ENCODE peak calls at places on chromosome 19, in nine cellular contexts. One of them, this sample, is unnamed.

GRCh38 chr19:47187797-47188196 is 43.2 kb downstream of the BBC3 start:
- DNase-seq in nephron progenitor cell: no peak
- DNase-seq in DMS 273 treated with DMSO at 0.1 percent for 48 hours: no peak
- DNase-seq in lower leg skin: no peak
- DNase-seq in choroid plexus epithelial cell: no peak
- DNase-seq in neuronal stem cell: no peak
- DNase-seq in H7: no peak
- DNase-seq in iris pigment epithelial cell: no peak
- DNase-seq in kidney glomerular epithelial cell: no peak
- DNase-seq in this sample: no peak

GRCh38 chr19:52961981-52962380 is 700 bp downstream of the ZNF816 start:
- DNase-seq in DMS 273 treated with DMSO at 0.1 percent for 48 hours: no peak
- DNase-seq in nephron progenitor cell: no peak
- DNase-seq in H7: peak
- DNase-seq in iris pigment epithelial cell: peak
- DNase-seq in choroid plexus epithelial cell: no peak
- DNase-seq in lower leg skin: no peak
- DNase-seq in neuronal stem cell: no peak
- DNase-seq in kidney glomerular epithelial cell: peak
- DNase-seq in this sample: no peak

GRCh38 chr19:35381926-35382325 is 11.1 kb downstream of the GPR42 start:
- DNase-seq in H7: no peak
- DNase-seq in choroid plexus epithelial cell: no peak
- DNase-seq in iris pigment epithelial cell: no peak
- DNase-seq in neuronal stem cell: no peak
- DNase-seq in lower leg skin: no peak
- DNase-seq in nephron progenitor cell: no peak
- DNase-seq in DMS 273 treated with DMSO at 0.1 percent for 48 hours: no peak
- DNase-seq in kidney glomerular epithelial cell: no peak
- DNase-seq in this sample: no peak

GRCh38 chr19:10356431-10356830 is 17.0 kb upstream of the ICAM3 start:
- DNase-seq in kidney glomerular epithelial cell: no peak
- DNase-seq in choroid plexus epithelial cell: no peak
- DNase-seq in iris pigment epithelial cell: no peak
- DNase-seq in neuronal stem cell: no peak
- DNase-seq in nephron progenitor cell: no peak
- DNase-seq in lower leg skin: no peak
- DNase-seq in H7: no peak
- DNase-seq in DMS 273 treated with DMSO at 0.1 percent for 48 hours: no peak
- DNase-seq in this sample: no peak

GRCh38 chr19:46748325-46749109 is 2.3 kb upstream of the STRN4 start:
- DNase-seq in neuronal stem cell: peak
- DNase-seq in choroid plexus epithelial cell: peak
- DNase-seq in DMS 273 treated with DMSO at 0.1 percent for 48 hours: no peak
- DNase-seq in kidney glomerular epithelial cell: peak
- DNase-seq in nephron progenitor cell: peak
- DNase-seq in H7: peak
- DNase-seq in lower leg skin: no peak
- DNase-seq in iris pigment epithelial cell: peak
- DNase-seq in this sample: peak

GRCh38 chr19:49809155-49809986 is 3.7 kb downstream of the FUZ start:
- DNase-seq in nephron progenitor cell: peak
- DNase-seq in DMS 273 treated with DMSO at 0.1 percent for 48 hours: no peak
- DNase-seq in H7: peak
- DNase-seq in iris pigment epithelial cell: peak
- DNase-seq in kidney glomerular epithelial cell: peak
- DNase-seq in lower leg skin: peak
- DNase-seq in choroid plexus epithelial cell: peak
- DNase-seq in neuronal stem cell: no peak
- DNase-seq in this sample: peak

GRCh38 chr19:23527797-23528196 is 132.5 kb upstream of the ZNF91 start:
- DNase-seq in lower leg skin: no peak
- DNase-seq in choroid plexus epithelial cell: no peak
- DNase-seq in DMS 273 treated with DMSO at 0.1 percent for 48 hours: no peak
- DNase-seq in neuronal stem cell: no peak
- DNase-seq in H7: no peak
- DNase-seq in iris pigment epithelial cell: peak
- DNase-seq in kidney glomerular epithelial cell: no peak
- DNase-seq in nephron progenitor cell: no peak
- DNase-seq in this sample: no peak

GRCh38 chr19:38686530-38686888 is 39.1 kb downstream of the ACTN4 start:
- DNase-seq in nephron progenitor cell: no peak
- DNase-seq in choroid plexus epithelial cell: no peak
- DNase-seq in H7: peak
- DNase-seq in iris pigment epithelial cell: no peak
- DNase-seq in DMS 273 treated with DMSO at 0.1 percent for 48 hours: no peak
- DNase-seq in neuronal stem cell: no peak
- DNase-seq in kidney glomerular epithelial cell: no peak
- DNase-seq in lower leg skin: no peak
- DNase-seq in this sample: no peak

GRCh38 chr19:16370671-16371391 is 46.2 kb downstream of the KLF2 start:
- DNase-seq in nephron progenitor cell: no peak
- DNase-seq in kidney glomerular epithelial cell: no peak
- DNase-seq in iris pigment epithelial cell: no peak
- DNase-seq in DMS 273 treated with DMSO at 0.1 percent for 48 hours: no peak
- DNase-seq in neuronal stem cell: no peak
- DNase-seq in H7: no peak
- DNase-seq in choroid plexus epithelial cell: no peak
- DNase-seq in lower leg skin: no peak
- DNase-seq in this sample: no peak

GRCh38 chr19:42078058-42078457 is 2.1 kb downstream of the ZNF574 start:
- DNase-seq in DMS 273 treated with DMSO at 0.1 percent for 48 hours: no peak
- DNase-seq in neuronal stem cell: no peak
- DNase-seq in choroid plexus epithelial cell: no peak
- DNase-seq in H7: no peak
- DNase-seq in lower leg skin: no peak
- DNase-seq in kidney glomerular epithelial cell: no peak
- DNase-seq in nephron progenitor cell: no peak
- DNase-seq in iris pigment epithelial cell: no peak
- DNase-seq in this sample: no peak

GRCh38 chr19:34276614-34277013 is 22.3 kb downstream of the GARRE1 start:
- DNase-seq in lower leg skin: no peak
- DNase-seq in nephron progenitor cell: no peak
- DNase-seq in H7: no peak
- DNase-seq in choroid plexus epithelial cell: no peak
- DNase-seq in iris pigment epithelial cell: no peak
- DNase-seq in neuronal stem cell: no peak
- DNase-seq in kidney glomerular epithelial cell: no peak
- DNase-seq in DMS 273 treated with DMSO at 0.1 percent for 48 hours: no peak
- DNase-seq in this sample: no peak

GRCh38 chr19:56133858-56134654 is 7.0 kb upstream of the ZNF444 start:
- DNase-seq in neuronal stem cell: no peak
- DNase-seq in DMS 273 treated with DMSO at 0.1 percent for 48 hours: no peak
- DNase-seq in lower leg skin: no peak
- DNase-seq in iris pigment epithelial cell: peak
- DNase-seq in H7: no peak
- DNase-seq in nephron progenitor cell: no peak
- DNase-seq in kidney glomerular epithelial cell: peak
- DNase-seq in choroid plexus epithelial cell: no peak
- DNase-seq in this sample: no peak

GRCh38 chr19:18433039-18433691 is 4.8 kb downstream of the ISYNA1 start:
- DNase-seq in lower leg skin: no peak
- DNase-seq in neuronal stem cell: no peak
- DNase-seq in DMS 273 treated with DMSO at 0.1 percent for 48 hours: no peak
- DNase-seq in nephron progenitor cell: peak
- DNase-seq in iris pigment epithelial cell: no peak
- DNase-seq in H7: peak
- DNase-seq in choroid plexus epithelial cell: no peak
- DNase-seq in kidney glomerular epithelial cell: no peak
- DNase-seq in this sample: peak

GRCh38 chr19:4139614-4140236 is 13.7 kb upstream of the CREB3L3 start:
- DNase-seq in iris pigment epithelial cell: peak
- DNase-seq in DMS 273 treated with DMSO at 0.1 percent for 48 hours: peak
- DNase-seq in neuronal stem cell: peak
- DNase-seq in H7: peak
- DNase-seq in kidney glomerular epithelial cell: peak
- DNase-seq in choroid plexus epithelial cell: peak
- DNase-seq in nephron progenitor cell: peak
- DNase-seq in lower leg skin: peak
- DNase-seq in this sample: peak

GRCh38 chr19:21693399-21693798 is 74.0 kb downstream of the ZNF100 start:
- DNase-seq in lower leg skin: no peak
- DNase-seq in choroid plexus epithelial cell: no peak
- DNase-seq in DMS 273 treated with DMSO at 0.1 percent for 48 hours: no peak
- DNase-seq in kidney glomerular epithelial cell: no peak
- DNase-seq in iris pigment epithelial cell: no peak
- DNase-seq in neuronal stem cell: no peak
- DNase-seq in nephron progenitor cell: no peak
- DNase-seq in H7: no peak
- DNase-seq in this sample: no peak

GRCh38 chr19:925087-925911 is 536 bp upstream of the ARID3A start:
- DNase-seq in H7: peak
- DNase-seq in choroid plexus epithelial cell: peak
- DNase-seq in neuronal stem cell: peak
- DNase-seq in lower leg skin: peak
- DNase-seq in DMS 273 treated with DMSO at 0.1 percent for 48 hours: peak
- DNase-seq in nephron progenitor cell: peak
- DNase-seq in kidney glomerular epithelial cell: peak
- DNase-seq in iris pigment epithelial cell: peak
- DNase-seq in this sample: peak

GRCh38 chr19:30450101-30450500 is 77.9 kb downstream of the ZNF536 start:
- DNase-seq in DMS 273 treated with DMSO at 0.1 percent for 48 hours: peak
- DNase-seq in lower leg skin: peak
- DNase-seq in H7: peak
- DNase-seq in choroid plexus epithelial cell: peak
- DNase-seq in iris pigment epithelial cell: peak
- DNase-seq in nephron progenitor cell: peak
- DNase-seq in kidney glomerular epithelial cell: peak
- DNase-seq in neuronal stem cell: peak
- DNase-seq in this sample: no peak

GRCh38 chr19:57241181-57241580 is 749 bp downstream of the ZNF805 start:
- DNase-seq in lower leg skin: no peak
- DNase-seq in neuronal stem cell: no peak
- DNase-seq in choroid plexus epithelial cell: peak
- DNase-seq in iris pigment epithelial cell: peak
- DNase-seq in kidney glomerular epithelial cell: no peak
- DNase-seq in H7: no peak
- DNase-seq in DMS 273 treated with DMSO at 0.1 percent for 48 hours: no peak
- DNase-seq in nephron progenitor cell: no peak
- DNase-seq in this sample: peak

GRCh38 chr19:41364546-41365391 is 820 bp upstream of the B9D2 start:
- DNase-seq in kidney glomerular epithelial cell: no peak
- DNase-seq in iris pigment epithelial cell: no peak
- DNase-seq in neuronal stem cell: no peak
- DNase-seq in H7: no peak
- DNase-seq in choroid plexus epithelial cell: peak
- DNase-seq in DMS 273 treated with DMSO at 0.1 percent for 48 hours: no peak
- DNase-seq in nephron progenitor cell: no peak
- DNase-seq in lower leg skin: no peak
- DNase-seq in this sample: no peak

GRCh38 chr19:58054792-58055482 is 4.1 kb upstream of the ZNF135 start:
- DNase-seq in DMS 273 treated with DMSO at 0.1 percent for 48 hours: no peak
- DNase-seq in neuronal stem cell: no peak
- DNase-seq in kidney glomerular epithelial cell: no peak
- DNase-seq in lower leg skin: no peak
- DNase-seq in nephron progenitor cell: no peak
- DNase-seq in H7: peak
- DNase-seq in choroid plexus epithelial cell: peak
- DNase-seq in iris pigment epithelial cell: peak
- DNase-seq in this sample: no peak

GRCh38 chr19:18364826-18365528 is 21.0 kb upstream of the GDF15 start:
- DNase-seq in DMS 273 treated with DMSO at 0.1 percent for 48 hours: peak
- DNase-seq in H7: peak
- DNase-seq in choroid plexus epithelial cell: peak
- DNase-seq in nephron progenitor cell: no peak
- DNase-seq in neuronal stem cell: no peak
- DNase-seq in kidney glomerular epithelial cell: peak
- DNase-seq in lower leg skin: peak
- DNase-seq in iris pigment epithelial cell: peak
- DNase-seq in this sample: peak

GRCh38 chr19:54947381-54947780 is at the start of gene NLRP7:
- DNase-seq in H7: peak
- DNase-seq in kidney glomerular epithelial cell: no peak
- DNase-seq in neuronal stem cell: no peak
- DNase-seq in nephron progenitor cell: no peak
- DNase-seq in iris pigment epithelial cell: no peak
- DNase-seq in DMS 273 treated with DMSO at 0.1 percent for 48 hours: no peak
- DNase-seq in lower leg skin: no peak
- DNase-seq in choroid plexus epithelial cell: no peak
- DNase-seq in this sample: no peak

GRCh38 chr19:38370299-38370698 is 4.1 kb upstream of the PSMD8 start:
- DNase-seq in neuronal stem cell: no peak
- DNase-seq in DMS 273 treated with DMSO at 0.1 percent for 48 hours: no peak
- DNase-seq in iris pigment epithelial cell: no peak
- DNase-seq in nephron progenitor cell: no peak
- DNase-seq in kidney glomerular epithelial cell: no peak
- DNase-seq in choroid plexus epithelial cell: no peak
- DNase-seq in H7: no peak
- DNase-seq in lower leg skin: no peak
- DNase-seq in this sample: no peak

GRCh38 chr19:11096210-11096841 is 7.1 kb downstream of the LDLR start:
- DNase-seq in iris pigment epithelial cell: peak
- DNase-seq in H7: no peak
- DNase-seq in choroid plexus epithelial cell: peak
- DNase-seq in kidney glomerular epithelial cell: peak
- DNase-seq in lower leg skin: no peak
- DNase-seq in neuronal stem cell: no peak
- DNase-seq in DMS 273 treated with DMSO at 0.1 percent for 48 hours: no peak
- DNase-seq in nephron progenitor cell: no peak
- DNase-seq in this sample: no peak

GRCh38 chr19:41386442-41386841 is 10.1 kb downstream of the TMEM91 start:
- DNase-seq in DMS 273 treated with DMSO at 0.1 percent for 48 hours: no peak
- DNase-seq in lower leg skin: no peak
- DNase-seq in H7: peak
- DNase-seq in kidney glomerular epithelial cell: no peak
- DNase-seq in neuronal stem cell: no peak
- DNase-seq in choroid plexus epithelial cell: peak
- DNase-seq in nephron progenitor cell: no peak
- DNase-seq in iris pigment epithelial cell: no peak
- DNase-seq in this sample: no peak

GRCh38 chr19:5913739-5914357 is at the start of gene CAPS:
- DNase-seq in iris pigment epithelial cell: peak
- DNase-seq in H7: no peak
- DNase-seq in lower leg skin: no peak
- DNase-seq in DMS 273 treated with DMSO at 0.1 percent for 48 hours: no peak
- DNase-seq in kidney glomerular epithelial cell: peak
- DNase-seq in choroid plexus epithelial cell: peak
- DNase-seq in neuronal stem cell: no peak
- DNase-seq in nephron progenitor cell: no peak
- DNase-seq in this sample: no peak

GRCh38 chr19:57171551-57172081 is 4.3 kb upstream of the DUXA start:
- DNase-seq in choroid plexus epithelial cell: peak
- DNase-seq in H7: peak
- DNase-seq in kidney glomerular epithelial cell: no peak
- DNase-seq in iris pigment epithelial cell: peak
- DNase-seq in lower leg skin: peak
- DNase-seq in nephron progenitor cell: peak
- DNase-seq in DMS 273 treated with DMSO at 0.1 percent for 48 hours: peak
- DNase-seq in neuronal stem cell: peak
- DNase-seq in this sample: peak

GRCh38 chr19:30318936-30319335 is 53.2 kb upstream of the ZNF536 start:
- DNase-seq in choroid plexus epithelial cell: no peak
- DNase-seq in H7: no peak
- DNase-seq in kidney glomerular epithelial cell: no peak
- DNase-seq in iris pigment epithelial cell: no peak
- DNase-seq in DMS 273 treated with DMSO at 0.1 percent for 48 hours: no peak
- DNase-seq in lower leg skin: no peak
- DNase-seq in neuronal stem cell: no peak
- DNase-seq in nephron progenitor cell: no peak
- DNase-seq in this sample: no peak

GRCh38 chr19:4083677-4084546 is 17.2 kb upstream of the ZBTB7A start:
- DNase-seq in H7: peak
- DNase-seq in iris pigment epithelial cell: no peak
- DNase-seq in choroid plexus epithelial cell: peak
- DNase-seq in kidney glomerular epithelial cell: no peak
- DNase-seq in DMS 273 treated with DMSO at 0.1 percent for 48 hours: no peak
- DNase-seq in neuronal stem cell: no peak
- DNase-seq in nephron progenitor cell: no peak
- DNase-seq in lower leg skin: no peak
- DNase-seq in this sample: no peak

GRCh38 chr19:18945297-18945696 is 4.3 kb upstream of the HOMER3 start:
- DNase-seq in kidney glomerular epithelial cell: no peak
- DNase-seq in H7: no peak
- DNase-seq in nephron progenitor cell: no peak
- DNase-seq in neuronal stem cell: no peak
- DNase-seq in iris pigment epithelial cell: no peak
- DNase-seq in lower leg skin: no peak
- DNase-seq in choroid plexus epithelial cell: no peak
- DNase-seq in DMS 273 treated with DMSO at 0.1 percent for 48 hours: no peak
- DNase-seq in this sample: no peak

GRCh38 chr19:33688657-33688992 is 66.9 kb downstream of the CHST8 start:
- DNase-seq in kidney glomerular epithelial cell: no peak
- DNase-seq in lower leg skin: no peak
- DNase-seq in H7: no peak
- DNase-seq in choroid plexus epithelial cell: no peak
- DNase-seq in nephron progenitor cell: no peak
- DNase-seq in DMS 273 treated with DMSO at 0.1 percent for 48 hours: no peak
- DNase-seq in iris pigment epithelial cell: no peak
- DNase-seq in neuronal stem cell: no peak
- DNase-seq in this sample: no peak

This sample was measured in mesenchymal stem cell.